ENCODE peak calls at places on chromosomes 2 and 18, in eight cellular contexts. One of them, this sample, is unnamed.

GRCh38 chr2:33620-34019 is 12.7 kb downstream of the FAM110C start:
- DNase-seq in GM13976: no peak
- DNase-seq in D341Med: no peak
- DNase-seq in brain microvascular endothelial cell: no peak
- DNase-seq in adipocyte: no peak
- DNase-seq in neural crest cell: no peak
- DNase-seq in GF-D8: no peak
- DNase-seq in AG08396: no peak
- DNase-seq in this sample: no peak

GRCh38 chr2:101480764-101481163 is 5.9 kb upstream of the RFX8 start:
- DNase-seq in neural crest cell: no peak
- DNase-seq in GF-D8: no peak
- DNase-seq in D341Med: no peak
- DNase-seq in brain microvascular endothelial cell: no peak
- DNase-seq in adipocyte: no peak
- DNase-seq in GM13976: no peak
- DNase-seq in AG08396: no peak
- DNase-seq in this sample: no peak

GRCh38 chr2:201127570-201127969 is 11.6 kb downstream of the CFLAR start:
- DNase-seq in adipocyte: peak; percentile 71
- DNase-seq in neural crest cell: no peak
- DNase-seq in D341Med: no peak
- DNase-seq in brain microvascular endothelial cell: no peak
- DNase-seq in GM13976: no peak
- DNase-seq in AG08396: peak; percentile 63
- DNase-seq in GF-D8: no peak
- DNase-seq in this sample: no peak

GRCh38 chr2:106547516-106547915 is 60.4 kb downstream of the CD8B2 start:
- DNase-seq in AG08396: no peak
- DNase-seq in GM13976: no peak
- DNase-seq in D341Med: no peak
- DNase-seq in brain microvascular endothelial cell: peak; percentile 0
- DNase-seq in adipocyte: no peak
- DNase-seq in neural crest cell: no peak
- DNase-seq in GF-D8: no peak
- DNase-seq in this sample: no peak

GRCh38 chr2:62568983-62569837 is 63.2 kb upstream of the TMEM17 start:
- DNase-seq in GM13976: no peak
- DNase-seq in neural crest cell: no peak
- DNase-seq in GF-D8: no peak
- DNase-seq in D341Med: no peak
- DNase-seq in brain microvascular endothelial cell: no peak
- DNase-seq in AG08396: no peak
- DNase-seq in adipocyte: peak; percentile 37
- DNase-seq in this sample: no peak

GRCh38 chr2:191218292-191218898 is 26.8 kb upstream of the MYO1B start:
- DNase-seq in GM13976: no peak
- DNase-seq in GF-D8: no peak
- DNase-seq in adipocyte: peak; percentile 70
- DNase-seq in neural crest cell: peak; percentile 71
- DNase-seq in D341Med: peak; percentile 51
- DNase-seq in brain microvascular endothelial cell: peak; percentile 85
- DNase-seq in AG08396: peak; percentile 34
- DNase-seq in this sample: no peak

GRCh38 chr2:159797468-159798375 is at the start of gene CD302:
- DNase-seq in AG08396: peak; percentile 86
- DNase-seq in adipocyte: peak; percentile 88
- DNase-seq in GM13976: peak; percentile 83
- DNase-seq in brain microvascular endothelial cell: peak; percentile 34
- DNase-seq in GF-D8: no peak
- DNase-seq in D341Med: peak; percentile 82
- DNase-seq in neural crest cell: peak; percentile 33
- DNase-seq in this sample: peak; percentile 37

GRCh38 chr2:62956646-62957045 is 94.0 kb upstream of the OTX1 start:
- DNase-seq in AG08396: no peak
- DNase-seq in D341Med: peak; percentile 47
- DNase-seq in GM13976: no peak
- DNase-seq in brain microvascular endothelial cell: no peak
- DNase-seq in neural crest cell: no peak
- DNase-seq in GF-D8: no peak
- DNase-seq in adipocyte: no peak
- DNase-seq in this sample: no peak

GRCh38 chr2:7490672-7491071 is 573.5 kb downstream of the RNF144A start:
- DNase-seq in D341Med: no peak
- DNase-seq in AG08396: no peak
- DNase-seq in GF-D8: no peak
- DNase-seq in neural crest cell: no peak
- DNase-seq in brain microvascular endothelial cell: no peak
- DNase-seq in GM13976: no peak
- DNase-seq in adipocyte: no peak
- DNase-seq in this sample: no peak

GRCh38 chr2:222381556-222381955 is 42.8 kb upstream of the SGPP2 start:
- DNase-seq in AG08396: no peak
- DNase-seq in brain microvascular endothelial cell: no peak
- DNase-seq in GM13976: no peak
- DNase-seq in neural crest cell: no peak
- DNase-seq in D341Med: no peak
- DNase-seq in GF-D8: no peak
- DNase-seq in adipocyte: no peak
- DNase-seq in this sample: no peak

GRCh38 chr18:42113529-42114191 is 158.6 kb downstream of the PIK3C3 start:
- DNase-seq in brain microvascular endothelial cell: peak; percentile 6
- DNase-seq in GF-D8: peak; percentile 86
- DNase-seq in neural crest cell: no peak
- DNase-seq in D341Med: no peak
- DNase-seq in GM13976: no peak
- DNase-seq in adipocyte: peak; percentile 72
- DNase-seq in AG08396: no peak
- DNase-seq in this sample: peak; percentile 2

GRCh38 chr18:41128545-41128944 is 826.5 kb upstream of the PIK3C3 start:
- DNase-seq in AG08396: no peak
- DNase-seq in brain microvascular endothelial cell: peak; percentile 36
- DNase-seq in neural crest cell: no peak
- DNase-seq in GM13976: no peak
- DNase-seq in GF-D8: no peak
- DNase-seq in D341Med: no peak
- DNase-seq in adipocyte: no peak
- DNase-seq in this sample: no peak

GRCh38 chr2:102245266-102246151 is 58.7 kb downstream of the IL1RL2 start:
- DNase-seq in adipocyte: peak; percentile 87
- DNase-seq in brain microvascular endothelial cell: no peak
- DNase-seq in GM13976: no peak
- DNase-seq in neural crest cell: no peak
- DNase-seq in GF-D8: no peak
- DNase-seq in AG08396: peak; percentile 58
- DNase-seq in D341Med: no peak
- DNase-seq in this sample: no peak

GRCh38 chr2:207505180-207505579 is 24.6 kb upstream of the CREB1 start:
- DNase-seq in GF-D8: no peak
- DNase-seq in D341Med: no peak
- DNase-seq in brain microvascular endothelial cell: no peak
- DNase-seq in neural crest cell: no peak
- DNase-seq in AG08396: no peak
- DNase-seq in GM13976: no peak
- DNase-seq in adipocyte: no peak
- DNase-seq in this sample: no peak

GRCh38 chr2:10083692-10084566 is 3.7 kb upstream of the CYS1 start:
- DNase-seq in D341Med: no peak
- DNase-seq in AG08396: no peak
- DNase-seq in GM13976: peak; percentile 46
- DNase-seq in GF-D8: no peak
- DNase-seq in brain microvascular endothelial cell: no peak
- DNase-seq in neural crest cell: no peak
- DNase-seq in adipocyte: no peak
- DNase-seq in this sample: no peak

GRCh38 chr2:33577660-33578059 is 21.4 kb downstream of the FAM98A start:
- DNase-seq in brain microvascular endothelial cell: no peak
- DNase-seq in GF-D8: no peak
- DNase-seq in AG08396: no peak
- DNase-seq in adipocyte: peak; percentile 38
- DNase-seq in D341Med: no peak
- DNase-seq in GM13976: no peak
- DNase-seq in neural crest cell: no peak
- DNase-seq in this sample: no peak

GRCh38 chr2:191895195-191895594 is 48.3 kb upstream of the CAVIN2 start:
- DNase-seq in D341Med: no peak
- DNase-seq in AG08396: no peak
- DNase-seq in GF-D8: no peak
- DNase-seq in brain microvascular endothelial cell: no peak
- DNase-seq in GM13976: no peak
- DNase-seq in neural crest cell: no peak
- DNase-seq in adipocyte: no peak
- DNase-seq in this sample: no peak

GRCh38 chr2:231688616-231689508 is 19.5 kb upstream of the PTMA start:
- DNase-seq in brain microvascular endothelial cell: no peak
- DNase-seq in D341Med: no peak
- DNase-seq in GF-D8: no peak
- DNase-seq in GM13976: no peak
- DNase-seq in neural crest cell: no peak
- DNase-seq in adipocyte: no peak
- DNase-seq in AG08396: no peak
- DNase-seq in this sample: no peak

GRCh38 chr2:212024040-212024439 is 514.6 kb downstream of the ERBB4 start:
- DNase-seq in AG08396: no peak
- DNase-seq in neural crest cell: no peak
- DNase-seq in brain microvascular endothelial cell: no peak
- DNase-seq in GM13976: no peak
- DNase-seq in D341Med: no peak
- DNase-seq in adipocyte: no peak
- DNase-seq in GF-D8: no peak
- DNase-seq in this sample: no peak

GRCh38 chr18:64474751-64475150 is 325.9 kb upstream of the LINC00305 start:
- DNase-seq in GF-D8: no peak
- DNase-seq in GM13976: no peak
- DNase-seq in adipocyte: no peak
- DNase-seq in D341Med: no peak
- DNase-seq in brain microvascular endothelial cell: no peak
- DNase-seq in neural crest cell: no peak
- DNase-seq in AG08396: no peak
- DNase-seq in this sample: no peak

GRCh38 chr2:83582589-83582988 is 876.5 kb downstream of the SUCLG1 start:
- DNase-seq in GM13976: no peak
- DNase-seq in adipocyte: no peak
- DNase-seq in brain microvascular endothelial cell: no peak
- DNase-seq in AG08396: no peak
- DNase-seq in D341Med: no peak
- DNase-seq in neural crest cell: no peak
- DNase-seq in GF-D8: no peak
- DNase-seq in this sample: no peak

GRCh38 chr18:35572644-35573043 is 8.9 kb upstream of the GALNT1 start:
- DNase-seq in D341Med: no peak
- DNase-seq in GM13976: no peak
- DNase-seq in GF-D8: no peak
- DNase-seq in neural crest cell: no peak
- DNase-seq in brain microvascular endothelial cell: peak; percentile 45
- DNase-seq in adipocyte: peak; percentile 31
- DNase-seq in AG08396: peak; percentile 41
- DNase-seq in this sample: no peak

GRCh38 chr2:223399357-223399957 is 202.7 kb downstream of the SCG2 start:
- DNase-seq in brain microvascular endothelial cell: no peak
- DNase-seq in GM13976: no peak
- DNase-seq in neural crest cell: no peak
- DNase-seq in AG08396: no peak
- DNase-seq in GF-D8: no peak
- DNase-seq in adipocyte: no peak
- DNase-seq in D341Med: no peak
- DNase-seq in this sample: no peak

GRCh38 chr2:158518083-158518482 is 61.3 kb downstream of the PKP4 start:
- DNase-seq in AG08396: peak; percentile 13
- DNase-seq in adipocyte: peak; percentile 50
- DNase-seq in GF-D8: peak; percentile 46
- DNase-seq in GM13976: no peak
- DNase-seq in D341Med: peak; percentile 38
- DNase-seq in brain microvascular endothelial cell: no peak
- DNase-seq in neural crest cell: no peak
- DNase-seq in this sample: no peak

GRCh38 chr2:240904216-240905175 is 1.6 kb upstream of the CROCC2 start:
- DNase-seq in neural crest cell: no peak
- DNase-seq in GF-D8: no peak
- DNase-seq in brain microvascular endothelial cell: no peak
- DNase-seq in D341Med: no peak
- DNase-seq in adipocyte: no peak
- DNase-seq in AG08396: no peak
- DNase-seq in GM13976: no peak
- DNase-seq in this sample: no peak

GRCh38 chr2:46471-47345 is at the start of gene FAM110C:
- DNase-seq in adipocyte: no peak
- DNase-seq in AG08396: peak; percentile 49
- DNase-seq in GM13976: no peak
- DNase-seq in D341Med: peak; percentile 43
- DNase-seq in brain microvascular endothelial cell: peak; percentile 5
- DNase-seq in neural crest cell: no peak
- DNase-seq in GF-D8: no peak
- DNase-seq in this sample: no peak

GRCh38 chr2:237199082-237199481 is 113.4 kb downstream of the COPS8 start:
- DNase-seq in GM13976: no peak
- DNase-seq in adipocyte: peak; percentile 50
- DNase-seq in brain microvascular endothelial cell: no peak
- DNase-seq in neural crest cell: no peak
- DNase-seq in D341Med: no peak
- DNase-seq in GF-D8: no peak
- DNase-seq in AG08396: no peak
- DNase-seq in this sample: no peak

GRCh38 chr2:157789933-157790511 is 86.1 kb downstream of the ACVR1 start:
- DNase-seq in brain microvascular endothelial cell: no peak
- DNase-seq in GM13976: no peak
- DNase-seq in GF-D8: no peak
- DNase-seq in AG08396: no peak
- DNase-seq in adipocyte: no peak
- DNase-seq in neural crest cell: no peak
- DNase-seq in D341Med: no peak
- DNase-seq in this sample: no peak

GRCh38 chr2:177281400-177282021 is 17.0 kb upstream of the NFE2L2 start:
- DNase-seq in neural crest cell: no peak
- DNase-seq in brain microvascular endothelial cell: no peak
- DNase-seq in AG08396: no peak
- DNase-seq in D341Med: no peak
- DNase-seq in GF-D8: peak; percentile 96
- DNase-seq in adipocyte: no peak
- DNase-seq in GM13976: no peak
- DNase-seq in this sample: no peak

GRCh38 chr18:9863282-9863681 is 22.5 kb upstream of the TXNDC2 start:
- DNase-seq in adipocyte: no peak
- DNase-seq in neural crest cell: no peak
- DNase-seq in GF-D8: no peak
- DNase-seq in GM13976: no peak
- DNase-seq in D341Med: no peak
- DNase-seq in AG08396: no peak
- DNase-seq in brain microvascular endothelial cell: no peak
- DNase-seq in this sample: no peak

GRCh38 chr2:215136669-215137328 is 1.6 kb downstream of the ABCA12 start:
- DNase-seq in brain microvascular endothelial cell: peak; percentile 42
- DNase-seq in GM13976: no peak
- DNase-seq in D341Med: no peak
- DNase-seq in neural crest cell: no peak
- DNase-seq in GF-D8: no peak
- DNase-seq in AG08396: no peak
- DNase-seq in adipocyte: peak; percentile 42
- DNase-seq in this sample: no peak

GRCh38 chr18:44453505-44453904 is 227.2 kb upstream of the SETBP1 start:
- DNase-seq in D341Med: no peak
- DNase-seq in neural crest cell: no peak
- DNase-seq in GF-D8: no peak
- DNase-seq in AG08396: no peak
- DNase-seq in adipocyte: no peak
- DNase-seq in GM13976: no peak
- DNase-seq in brain microvascular endothelial cell: no peak
- DNase-seq in this sample: no peak

GRCh38 chr2:181742908-181743722 is 62.8 kb upstream of the NEUROD1 start:
- DNase-seq in brain microvascular endothelial cell: peak; percentile 50
- DNase-seq in AG08396: peak; percentile 35
- DNase-seq in adipocyte: peak; percentile 83
- DNase-seq in neural crest cell: peak; percentile 40
- DNase-seq in D341Med: peak; percentile 40
- DNase-seq in GF-D8: peak; percentile 20
- DNase-seq in GM13976: peak; percentile 27
- DNase-seq in this sample: peak; percentile 16

GRCh38 chr2:8475349-8476045 is 206.4 kb upstream of the ID2 start:
- DNase-seq in adipocyte: no peak
- DNase-seq in AG08396: no peak
- DNase-seq in D341Med: no peak
- DNase-seq in GM13976: peak; percentile 52
- DNase-seq in brain microvascular endothelial cell: no peak
- DNase-seq in GF-D8: no peak
- DNase-seq in neural crest cell: no peak
- DNase-seq in this sample: no peak

This sample was measured in amniotic stem cell.